ENCODE peak calls at places on chromosomes 1 and 21, in six cellular contexts. H is NCI-H2171 treated with DMSO at 0.1 percent for 48 hours; V is activated CD4-positive, alpha-beta T cell treated with anti-CD3 and anti-CD28 coated beads, Interleukin-2, amount 50 U/mL, for 1 hour; Q is EL; F is stimulated activated CD8-positive, alpha-beta memory T cell treated with anti-CD3 and anti-CD28 coated beads, Interleukin-4, amount 100 ng/mL, for 1 hour; L is astrocyte of the spinal cord. D is an unnamed sample.

GRCh38 chr1:234975122-234975940 is 153.3 kb downstream of the TOMM20 start:
- DNase-seq in Q (peak), V (no peak), F (no peak), L (peak), H (no peak), D (peak)

GRCh38 chr1:92481598-92482403 is 4.9 kb downstream of the GFI1 start:
- DNase-seq in F (no peak), V (no peak), H (no peak), L (no peak), Q (peak), D (peak)

GRCh38 chr1:65265296-65266271 is 43.8 kb upstream of the DNAJC6 start:
- DNase-seq in V (peak), Q (peak), H (peak), F (no peak), L (peak), D (peak)

GRCh38 chr1:200082329-200082728 is 54.8 kb downstream of the NR5A2 start:
- DNase-seq in L (no peak), Q (peak), H (no peak), F (no peak), V (no peak), D (no peak)

GRCh38 chr1:222301653-222302052 is 246.3 kb downstream of the HHIPL2 start:
- DNase-seq in H (no peak), Q (peak), V (no peak), F (no peak), L (no peak), D (no peak)

GRCh38 chr1:180571832-180572636 is 13.3 kb downstream of the OVAAL start:
- DNase-seq in F (no peak), V (no peak), Q (no peak), H (no peak), L (no peak), D (no peak)

GRCh38 chr1:244006961-244007360 is 44.1 kb upstream of the ZBTB18 start:
- DNase-seq in F (no peak), Q (no peak), V (no peak), H (no peak), L (no peak), D (no peak)

GRCh38 chr1:222071313-222071886 is 329.5 kb upstream of the DUSP10 start:
- DNase-seq in H (peak), Q (no peak), F (no peak), V (no peak), L (peak), D (no peak)

GRCh38 chr1:101284021-101284420 is 47.2 kb downstream of the S1PR1 start:
- DNase-seq in V (peak), F (no peak), Q (no peak), L (no peak), H (no peak), D (no peak)

GRCh38 chr1:189606795-189607476 is 870.7 kb downstream of the BRINP3 start:
- DNase-seq in H (no peak), F (no peak), Q (peak), L (peak), V (no peak), D (no peak)

GRCh38 chr21:33707846-33708245 is 65.5 kb downstream of the ITSN1 start:
- DNase-seq in H (no peak), L (no peak), Q (no peak), V (no peak), F (no peak), D (no peak)

GRCh38 chr1:207361910-207362309 is 40.4 kb downstream of the CD55 start:
- DNase-seq in H (no peak), V (no peak), L (no peak), F (no peak), Q (no peak), D (no peak)

GRCh38 chr1:198575715-198576641 is 35.5 kb upstream of the ATP6V1G3 start:
- DNase-seq in Q (peak), F (no peak), H (no peak), L (peak), V (no peak), D (no peak)

GRCh38 chr1:156876281-156876680 is 15.6 kb downstream of the NTRK1 start:
- DNase-seq in H (no peak), L (no peak), V (no peak), Q (no peak), F (no peak), D (peak)

GRCh38 chr21:42539342-42539741 is 25.7 kb downstream of the SLC37A1 start:
- DNase-seq in L (no peak), V (no peak), Q (no peak), H (no peak), F (no peak), D (no peak)

GRCh38 chr1:111290640-111291039 is at the start of gene CHIA:
- DNase-seq in F (no peak), L (no peak), H (peak), Q (no peak), V (no peak), D (no peak)

GRCh38 chr1:37954316-37954971 is 7.6 kb upstream of the INPP5B start:
- DNase-seq in H (peak), Q (no peak), F (no peak), L (no peak), V (no peak), D (peak)

GRCh38 chr1:101200513-101200912 is 36.3 kb upstream of the S1PR1 start:
- DNase-seq in F (no peak), Q (peak), V (no peak), H (no peak), L (peak), D (no peak)

GRCh38 chr1:207918016-207918415 is 7.1 kb upstream of the CD34 start:
- DNase-seq in H (no peak), Q (no peak), V (no peak), L (no peak), F (no peak), D (no peak)

GRCh38 chr1:39490596-39491145 is 765 bp upstream of the BMP8A start:
- DNase-seq in L (no peak), H (peak), Q (no peak), F (no peak), V (no peak), D (peak)

GRCh38 chr1:154871374-154871773 is 1.3 kb upstream of the KCNN3 start:
- DNase-seq in F (no peak), Q (no peak), L (no peak), H (no peak), V (no peak), D (no peak)

GRCh38 chr1:89833183-89834077 is 12.6 kb downstream of the LRRC8D start:
- DNase-seq in Q (no peak), F (no peak), H (no peak), L (no peak), V (no peak), D (no peak)

GRCh38 chr1:155334980-155335379 is 14.3 kb downstream of the RUSC1 start:
- DNase-seq in H (no peak), V (no peak), Q (no peak), F (no peak), L (no peak), D (peak)

GRCh38 chr1:41762251-41762650 is 156.5 kb downstream of the HIVEP3 start:
- DNase-seq in Q (no peak), L (no peak), H (no peak), V (no peak), F (no peak), D (no peak)

GRCh38 chr1:247681288-247681897 is 1.9 kb upstream of the OR13G1 start:
- DNase-seq in F (no peak), V (peak), L (peak), Q (peak), H (peak), D (peak)

GRCh38 chr21:22115746-22116145 is 1117.5 kb downstream of the NCAM2 start:
- DNase-seq in F (no peak), H (no peak), Q (no peak), L (no peak), V (no peak), D (no peak)

GRCh38 chr1:20358761-20359263 is 68.1 kb downstream of the VWA5B1 start:
- DNase-seq in V (no peak), H (peak), Q (peak), F (no peak), L (peak), D (peak)

GRCh38 chr1:170864238-170864637 is 71.1 kb upstream of the MROH9 start:
- DNase-seq in V (no peak), H (no peak), L (peak), F (no peak), Q (no peak), D (no peak)

GRCh38 chr1:6269997-6270401 is 9.1 kb upstream of the GPR153 start:
- DNase-seq in V (no peak), F (no peak), L (no peak), Q (no peak), H (peak), D (peak)

D was measured in left kidney.